ENCODE peak calls at places on chromosome 19, in four cellular contexts. One of them, this sample, is unnamed.

GRCh38 chr19:50893047-50893737 is 18.0 kb downstream of the KLK4 start:
- DNase-seq in mesenteric fat pad: no peak
- DNase-seq in ELR: peak
- DNase-seq in GM03348: no peak
- DNase-seq in this sample: no peak

GRCh38 chr19:32532233-32532632 is 48.8 kb upstream of the PDCD5 start:
- DNase-seq in mesenteric fat pad: no peak
- DNase-seq in ELR: no peak
- DNase-seq in GM03348: no peak
- DNase-seq in this sample: no peak

GRCh38 chr19:4597975-4598671 is 38.6 kb upstream of the SEMA6B start:
- DNase-seq in mesenteric fat pad: no peak
- DNase-seq in ELR: peak
- DNase-seq in GM03348: peak
- DNase-seq in this sample: no peak

GRCh38 chr19:46610851-46611770 is 10.0 kb downstream of the CALM3 start:
- DNase-seq in mesenteric fat pad: peak
- DNase-seq in ELR: no peak
- DNase-seq in GM03348: peak
- DNase-seq in this sample: no peak

GRCh38 chr19:1128111-1128510 is 24.3 kb downstream of the GPX4 start:
- DNase-seq in mesenteric fat pad: no peak
- DNase-seq in ELR: no peak
- DNase-seq in GM03348: no peak
- DNase-seq in this sample: no peak

GRCh38 chr19:29083863-29084262 is 129.1 kb downstream of the UQCRFS1 start:
- DNase-seq in mesenteric fat pad: peak
- DNase-seq in ELR: no peak
- DNase-seq in GM03348: no peak
- DNase-seq in this sample: no peak

GRCh38 chr19:55647732-55648656 is at the start of gene CCDC106:
- DNase-seq in mesenteric fat pad: no peak
- DNase-seq in ELR: peak
- DNase-seq in GM03348: peak
- DNase-seq in this sample: peak

GRCh38 chr19:38849147-38849745 is 540 bp downstream of the HNRNPL start:
- DNase-seq in mesenteric fat pad: peak
- DNase-seq in ELR: peak
- DNase-seq in GM03348: peak
- DNase-seq in this sample: peak

GRCh38 chr19:49362926-49363264 is 679 bp upstream of the TEAD2 start:
- DNase-seq in mesenteric fat pad: no peak
- DNase-seq in ELR: peak
- DNase-seq in GM03348: peak
- DNase-seq in this sample: peak

GRCh38 chr19:24033962-24034342 is 53.0 kb upstream of the ZNF254 start:
- DNase-seq in mesenteric fat pad: no peak
- DNase-seq in ELR: peak
- DNase-seq in GM03348: peak
- DNase-seq in this sample: peak

GRCh38 chr19:13848811-13849241 is 28.1 kb upstream of the NANOS3 start:
- DNase-seq in mesenteric fat pad: no peak
- DNase-seq in ELR: no peak
- DNase-seq in GM03348: no peak
- DNase-seq in this sample: no peak

GRCh38 chr19:44304659-44305193 is at the start of gene ZNF235:
- DNase-seq in mesenteric fat pad: peak
- DNase-seq in ELR: peak
- DNase-seq in GM03348: peak
- DNase-seq in this sample: peak

GRCh38 chr19:40322951-40323615 is 25.1 kb downstream of the C19orf47 start:
- DNase-seq in mesenteric fat pad: no peak
- DNase-seq in ELR: peak
- DNase-seq in GM03348: no peak
- DNase-seq in this sample: no peak

GRCh38 chr19:33440241-33440640 is 66.7 kb downstream of the CEBPG start:
- DNase-seq in mesenteric fat pad: no peak
- DNase-seq in ELR: no peak
- DNase-seq in GM03348: no peak
- DNase-seq in this sample: peak

GRCh38 chr19:51727349-51727880 is 3.6 kb upstream of the HAS1 start:
- DNase-seq in mesenteric fat pad: no peak
- DNase-seq in ELR: peak
- DNase-seq in GM03348: peak
- DNase-seq in this sample: no peak

GRCh38 chr19:35332817-35333216 is 3.8 kb downstream of the CD22 start:
- DNase-seq in mesenteric fat pad: no peak
- DNase-seq in ELR: no peak
- DNase-seq in GM03348: no peak
- DNase-seq in this sample: no peak

GRCh38 chr19:12828494-12828893 is 5.9 kb downstream of the RTBDN start:
- DNase-seq in mesenteric fat pad: no peak
- DNase-seq in ELR: peak
- DNase-seq in GM03348: no peak
- DNase-seq in this sample: no peak

GRCh38 chr19:5397804-5398692 is 57.2 kb upstream of the ZNRF4 start:
- DNase-seq in mesenteric fat pad: no peak
- DNase-seq in ELR: peak
- DNase-seq in GM03348: no peak
- DNase-seq in this sample: no peak

GRCh38 chr19:32863301-32863700 is 6.3 kb downstream of the SLC7A9 start:
- DNase-seq in mesenteric fat pad: peak
- DNase-seq in ELR: no peak
- DNase-seq in GM03348: no peak
- DNase-seq in this sample: no peak

GRCh38 chr19:5903054-5903501 is 512 bp downstream of the NDUFA11 start:
- DNase-seq in mesenteric fat pad: no peak
- DNase-seq in ELR: peak
- DNase-seq in GM03348: peak
- DNase-seq in this sample: no peak

GRCh38 chr19:53671621-53672111 is 39.9 kb downstream of the DPRX start:
- DNase-seq in mesenteric fat pad: no peak
- DNase-seq in ELR: no peak
- DNase-seq in GM03348: no peak
- DNase-seq in this sample: no peak

GRCh38 chr19:5974721-5975387 is 3.1 kb downstream of the RANBP3 start:
- DNase-seq in mesenteric fat pad: no peak
- DNase-seq in ELR: no peak
- DNase-seq in GM03348: no peak
- DNase-seq in this sample: no peak

GRCh38 chr19:4375620-4376228 is 24.6 kb downstream of the SH3GL1 start:
- DNase-seq in mesenteric fat pad: no peak
- DNase-seq in ELR: peak
- DNase-seq in GM03348: peak
- DNase-seq in this sample: no peak

GRCh38 chr19:56111601-56112312 is 9.3 kb downstream of the ZNF787 start:
- DNase-seq in mesenteric fat pad: no peak
- DNase-seq in ELR: no peak
- DNase-seq in GM03348: no peak
- DNase-seq in this sample: peak

GRCh38 chr19:14580623-14581237 is 2.2 kb upstream of the CLEC17A start:
- DNase-seq in mesenteric fat pad: no peak
- DNase-seq in ELR: peak
- DNase-seq in GM03348: no peak
- DNase-seq in this sample: no peak

GRCh38 chr19:6886272-6886671 is 1.1 kb upstream of the ADGRE1 start:
- DNase-seq in mesenteric fat pad: no peak
- DNase-seq in ELR: no peak
- DNase-seq in GM03348: no peak
- DNase-seq in this sample: no peak

GRCh38 chr19:30846102-30846501 is 473.9 kb downstream of the ZNF536 start:
- DNase-seq in mesenteric fat pad: no peak
- DNase-seq in ELR: no peak
- DNase-seq in GM03348: no peak
- DNase-seq in this sample: no peak

GRCh38 chr19:8083141-8083540 is 30.6 kb downstream of the CCL25 start:
- DNase-seq in mesenteric fat pad: no peak
- DNase-seq in ELR: no peak
- DNase-seq in GM03348: no peak
- DNase-seq in this sample: no peak

GRCh38 chr19:13091400-13092161 is 11.1 kb downstream of the LYL1 start:
- DNase-seq in mesenteric fat pad: no peak
- DNase-seq in ELR: no peak
- DNase-seq in GM03348: peak
- DNase-seq in this sample: peak

GRCh38 chr19:40279761-40280607 is 5.2 kb downstream of the AKT2 start:
- DNase-seq in mesenteric fat pad: no peak
- DNase-seq in ELR: no peak
- DNase-seq in GM03348: no peak
- DNase-seq in this sample: no peak

GRCh38 chr19:13764821-13765394 is 586 bp downstream of the MRI1 start:
- DNase-seq in mesenteric fat pad: no peak
- DNase-seq in ELR: peak
- DNase-seq in GM03348: peak
- DNase-seq in this sample: peak

GRCh38 chr19:17944301-17944700 is 11.5 kb downstream of the CCDC124 start:
- DNase-seq in mesenteric fat pad: no peak
- DNase-seq in ELR: peak
- DNase-seq in GM03348: peak
- DNase-seq in this sample: no peak

GRCh38 chr19:19943848-19944582 is 43.3 kb downstream of the ZNF93 start:
- DNase-seq in mesenteric fat pad: no peak
- DNase-seq in ELR: no peak
- DNase-seq in GM03348: no peak
- DNase-seq in this sample: no peak

GRCh38 chr19:41844601-41845000 is at the start of gene LYPD4:
- DNase-seq in mesenteric fat pad: no peak
- DNase-seq in ELR: no peak
- DNase-seq in GM03348: peak
- DNase-seq in this sample: no peak

GRCh38 chr19:17294051-17294891 is 9.0 kb downstream of the ABHD8 start:
- DNase-seq in mesenteric fat pad: no peak
- DNase-seq in ELR: peak
- DNase-seq in GM03348: peak
- DNase-seq in this sample: no peak

GRCh38 chr19:16319466-16319865 is 5.2 kb upstream of the KLF2 start:
- DNase-seq in mesenteric fat pad: no peak
- DNase-seq in ELR: no peak
- DNase-seq in GM03348: no peak
- DNase-seq in this sample: no peak

This sample was measured in psoas muscle.